ENCODE peak calls at places on chromosomes 6 and 20, in seven cellular contexts. M, G, S, L, K, Z and X are unnamed samples.
A peak's percentile ranks its signal among the peaks of the same experiment; 100 is the strongest.

GRCh38 chr6:158475344-158476302 is 84.3 kb upstream of the TMEM181 start:
- DNase-seq in G (no peak), L (peak; percentile 88), M (no peak), S (peak; percentile 75), Z (no peak), K (peak; percentile 45), X (peak; percentile 52)

GRCh38 chr6:71544028-71544427 is 255.4 kb downstream of the OGFRL1 start:
- DNase-seq in M (no peak), Z (no peak), G (no peak), K (no peak), L (no peak), S (no peak), X (no peak)

GRCh38 chr6:73086726-73087125 is 138.6 kb downstream of the KHDC1L start:
- DNase-seq in Z (no peak), M (no peak), S (no peak), L (no peak), K (no peak), G (no peak), X (no peak)

GRCh38 chr6:92757926-92758325 is 661.4 kb downstream of the EPHA7 start:
- DNase-seq in G (no peak), Z (no peak), K (no peak), M (no peak), S (no peak), L (no peak), X (no peak)

GRCh38 chr20:32672315-32672981 is 1.3 kb downstream of the C20orf203 start:
- DNase-seq in G (no peak), M (peak; percentile 25), Z (no peak), S (peak; percentile 55), L (no peak), K (no peak), X (no peak)

GRCh38 chr6:91476000-91476399 is 889.1 kb upstream of the MAP3K7 start:
- DNase-seq in S (no peak), G (peak; percentile 7), M (peak; percentile 1), L (no peak), K (peak; percentile 6), Z (no peak), X (no peak)

GRCh38 chr6:31614674-31615578 is at the start of gene AIF1:
- DNase-seq in S (peak; percentile 46), M (no peak), K (no peak), G (peak; percentile 53), L (no peak), Z (no peak), X (no peak)

GRCh38 chr20:50172347-50173013 is 18.1 kb upstream of the CEBPB start:
- DNase-seq in K (no peak), L (no peak), M (no peak), G (peak; percentile 97), S (no peak), Z (peak; percentile 89), X (no peak)

GRCh38 chr6:160293844-160294243 is 35.2 kb upstream of the SLC22A2 start:
- DNase-seq in G (no peak), S (no peak), Z (no peak), L (no peak), K (no peak), M (no peak), X (no peak)

GRCh38 chr6:158654960-158655485 is 5.2 kb downstream of the SYTL3 start:
- DNase-seq in L (no peak), G (no peak), S (no peak), M (no peak), Z (no peak), K (no peak), X (no peak)

GRCh38 chr6:52640170-52640569 is 30.7 kb upstream of the TMEM14A start:
- DNase-seq in G (peak; percentile 73), L (no peak), Z (no peak), S (no peak), K (no peak), M (no peak), X (no peak)

GRCh38 chr20:34377072-34377847 is 14.2 kb downstream of the ITCH start:
- DNase-seq in K (no peak), L (peak; percentile 72), G (no peak), M (no peak), Z (no peak), S (no peak), X (no peak)

GRCh38 chr6:36745836-36746235 is 48.2 kb downstream of the RAB44 start:
- DNase-seq in G (no peak), K (no peak), Z (no peak), L (no peak), M (no peak), S (no peak), X (no peak)

GRCh38 chr20:33431797-33432381 is 11.7 kb downstream of the SNTA1 start:
- DNase-seq in M (no peak), K (no peak), G (peak; percentile 42), S (no peak), Z (no peak), L (no peak), X (no peak)

GRCh38 chr6:82211326-82211725 is 36.2 kb downstream of the IBTK start:
- DNase-seq in Z (no peak), G (no peak), S (no peak), L (no peak), K (no peak), M (no peak), X (no peak)

GRCh38 chr6:82204010-82204409 is 43.5 kb downstream of the IBTK start:
- DNase-seq in M (no peak), K (no peak), G (no peak), Z (no peak), L (no peak), S (no peak), X (no peak)

GRCh38 chr6:82208914-82209313 is 38.6 kb downstream of the IBTK start:
- DNase-seq in G (no peak), L (no peak), M (no peak), Z (no peak), S (no peak), K (no peak), X (no peak)

DNA sequence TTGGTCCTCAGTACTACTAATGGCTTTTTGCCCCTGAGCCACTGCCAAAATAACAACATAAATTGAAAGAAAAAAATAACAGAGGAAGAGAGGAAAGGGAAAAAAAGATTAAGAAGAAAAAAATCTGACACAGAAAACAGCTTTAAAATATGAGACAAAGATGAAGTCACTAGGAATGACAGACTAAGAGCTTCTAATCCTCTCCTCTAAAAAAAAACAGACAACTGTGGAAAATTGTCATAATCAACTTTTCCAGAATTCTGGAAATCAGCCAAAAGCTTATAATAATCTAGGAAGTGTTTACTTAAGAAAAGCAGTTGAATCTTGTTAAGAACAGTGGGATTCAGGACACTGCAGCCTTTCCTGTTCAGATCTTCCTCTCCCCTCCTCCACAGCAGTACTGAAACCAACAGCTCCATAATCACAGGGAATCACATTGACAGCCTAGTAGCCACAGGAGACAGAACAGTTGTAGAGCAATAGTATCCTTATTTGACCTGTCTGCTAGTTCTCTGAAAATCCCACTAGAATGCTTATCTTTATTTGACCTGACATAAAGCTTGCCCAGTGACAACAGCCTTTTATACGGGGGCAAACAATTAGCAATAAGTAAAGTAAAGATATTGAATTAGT is 41.6 kb downstream of the IBTK start:
- DNase-seq in Z (no peak), M (peak; percentile 38), G (peak; percentile 5), L (no peak), K (no peak), S (peak; percentile 59), X (no peak)
- TF ChIP-seq TAF1 in Z (no peak), M (no peak), G (no peak), L (no peak), K (no peak), S (no peak), X (no peak)

GRCh38 chr6:85494551-85495337 is 44.9 kb downstream of the NT5E start:
- DNase-seq in Z (no peak), G (no peak), L (no peak), M (no peak), S (no peak), K (no peak), X (no peak)

GRCh38 chr6:85496009-85496579 is 46.2 kb downstream of the NT5E start:
- DNase-seq in G (no peak), Z (no peak), L (no peak), S (no peak), K (no peak), M (no peak), X (no peak)

GRCh38 chr6:85496856-85497255 is 47.0 kb downstream of the NT5E start:
- DNase-seq in L (no peak), Z (no peak), S (no peak), K (no peak), G (no peak), M (no peak), X (no peak)

GRCh38 chr6:85490516-85491248 is 40.8 kb downstream of the NT5E start:
- DNase-seq in Z (peak; percentile 16), K (no peak), M (no peak), L (no peak), G (no peak), S (no peak), X (no peak)

GRCh38 chr6:85493389-85493788 is 43.5 kb downstream of the NT5E start:
- DNase-seq in L (no peak), G (no peak), M (no peak), S (no peak), Z (no peak), K (no peak), X (no peak)
- TF ChIP-seq POLR2AphosphoS5 in L (no peak), G (no peak), M (no peak), S (no peak), Z (no peak), K (no peak), X (no peak)

DNA sequence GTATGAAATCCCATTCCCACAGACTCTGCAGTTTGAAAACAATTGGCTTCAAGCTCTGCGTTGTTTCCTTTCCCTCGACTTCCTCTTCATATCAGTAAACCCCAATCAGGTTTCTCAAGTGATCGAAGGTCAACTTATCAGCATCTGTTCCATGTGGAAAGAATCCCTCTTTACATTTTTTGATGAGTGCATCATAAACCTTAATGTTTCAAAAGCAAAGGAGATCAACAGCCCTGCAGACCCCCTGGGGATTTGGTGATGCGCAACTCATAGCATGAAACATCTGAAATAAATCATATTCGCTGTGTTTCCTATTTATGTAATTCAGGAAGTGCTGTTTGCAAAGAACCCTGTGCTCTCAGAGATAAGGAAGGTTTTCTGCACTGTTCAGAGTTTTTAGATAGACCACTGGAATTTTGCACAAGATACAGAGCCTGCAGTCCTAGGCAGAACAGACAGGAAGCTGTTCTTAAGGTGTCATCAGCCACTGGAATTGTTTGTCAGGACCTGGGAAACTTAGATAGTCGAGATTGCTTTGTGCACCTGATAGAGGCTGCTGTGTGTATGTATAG is 216.0 kb downstream of the HIVEP2 start:
- DNase-seq in G (no peak), K (no peak), Z (no peak), L (no peak), M (peak; percentile 49), S (no peak), X (no peak)
- TF ChIP-seq TAF1 in G (no peak), K (no peak), Z (no peak), L (no peak), M (no peak), S (no peak), X (no peak)

DNA sequence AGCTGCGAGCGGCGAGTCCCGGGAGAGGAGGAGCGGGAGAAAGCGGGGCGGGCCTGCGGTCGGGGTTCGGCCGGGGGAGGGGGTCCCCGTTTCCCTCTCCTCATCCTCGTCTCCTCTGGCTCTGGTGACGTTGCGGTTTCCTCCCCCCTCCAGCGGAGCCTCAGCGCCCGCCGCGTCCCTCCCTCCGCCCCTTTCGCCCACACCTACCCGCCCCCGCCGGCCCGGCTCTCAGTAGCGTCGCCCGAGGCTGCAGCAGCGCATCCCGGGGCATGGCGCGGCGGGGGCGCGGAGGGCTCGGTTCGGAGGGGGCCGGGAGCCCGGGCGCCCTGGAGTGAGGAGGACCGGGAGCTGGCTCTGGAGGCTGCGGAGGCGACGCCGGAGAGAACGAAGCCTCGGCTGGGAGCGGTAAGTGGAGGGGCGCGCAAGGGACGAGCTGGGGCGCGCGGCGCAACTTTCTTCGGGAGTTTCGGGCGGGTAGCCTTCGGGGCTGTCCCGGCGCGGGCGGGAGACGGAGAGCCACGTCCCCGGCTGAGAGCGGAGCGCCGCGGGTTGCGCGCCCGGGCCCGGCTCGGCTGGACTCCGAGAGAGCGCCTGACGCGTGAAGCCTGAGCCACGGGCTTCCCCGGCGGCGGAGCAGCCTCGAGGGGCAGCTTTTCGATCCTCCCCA is at the start of gene DSE:
- DNase-seq in G (no peak), S (peak; percentile 38), M (peak; percentile 79), Z (peak; percentile 90), K (peak; percentile 65), L (no peak), X (peak; percentile 71)
- TF ChIP-seq POLR2AphosphoS5 in G (no peak), S (no peak), M (peak; percentile 47), Z (no peak), K (no peak), L (peak; percentile 57), X (peak; percentile 0)